ENCODE peak calls at places on chromosomes 12 and 14, in five cellular contexts. One of them, this sample, is unnamed.

GRCh38 chr14:54312166-54312801 is 84.5 kb upstream of the CDKN3 start:
- DNase-seq in iPS-NIHi11: peak; percentile 34
- DNase-seq in hippocampal formation: no peak
- DNase-seq in choroid plexus epithelial cell: peak; percentile 94
- DNase-seq in substantia nigra: no peak
- DNase-seq in this sample: peak; percentile 93

GRCh38 chr12:31390991-31391390 is 65.0 kb upstream of the SINHCAF start:
- DNase-seq in iPS-NIHi11: no peak
- DNase-seq in hippocampal formation: no peak
- DNase-seq in choroid plexus epithelial cell: no peak
- DNase-seq in substantia nigra: no peak
- DNase-seq in this sample: no peak

GRCh38 chr12:117098071-117098360 is 1.2 kb downstream of the TESC start:
- DNase-seq in iPS-NIHi11: no peak
- DNase-seq in hippocampal formation: no peak
- DNase-seq in choroid plexus epithelial cell: no peak
- DNase-seq in substantia nigra: no peak
- DNase-seq in this sample: no peak

GRCh38 chr14:20998674-20999366 is at the start of gene SLC39A2:
- DNase-seq in iPS-NIHi11: peak; percentile 76
- DNase-seq in hippocampal formation: no peak
- DNase-seq in choroid plexus epithelial cell: peak; percentile 92
- DNase-seq in substantia nigra: no peak
- DNase-seq in this sample: peak; percentile 57

GRCh38 chr14:90970167-90970600 is 90.3 kb downstream of the RPS6KA5 start:
- DNase-seq in iPS-NIHi11: no peak
- DNase-seq in hippocampal formation: no peak
- DNase-seq in choroid plexus epithelial cell: peak; percentile 24
- DNase-seq in substantia nigra: no peak
- DNase-seq in this sample: peak; percentile 35

GRCh38 chr12:50545783-50546182 is 41.0 kb downstream of the DIP2B start:
- DNase-seq in iPS-NIHi11: no peak
- DNase-seq in hippocampal formation: no peak
- DNase-seq in choroid plexus epithelial cell: no peak
- DNase-seq in substantia nigra: no peak
- DNase-seq in this sample: peak; percentile 39

GRCh38 chr12:89762498-89763170 is 54.0 kb upstream of the ATP2B1 start:
- DNase-seq in iPS-NIHi11: no peak
- DNase-seq in hippocampal formation: no peak
- DNase-seq in choroid plexus epithelial cell: no peak
- DNase-seq in substantia nigra: no peak
- DNase-seq in this sample: no peak

GRCh38 chr12:9646794-9647622 is 22.5 kb upstream of the CLEC2D start:
- DNase-seq in iPS-NIHi11: no peak
- DNase-seq in hippocampal formation: no peak
- DNase-seq in choroid plexus epithelial cell: peak; percentile 48
- DNase-seq in substantia nigra: no peak
- DNase-seq in this sample: peak; percentile 82

GRCh38 chr12:132551271-132552120 is 58.9 kb downstream of the LRCOL1 start:
- DNase-seq in iPS-NIHi11: no peak
- DNase-seq in hippocampal formation: no peak
- DNase-seq in choroid plexus epithelial cell: no peak
- DNase-seq in substantia nigra: no peak
- DNase-seq in this sample: no peak

GRCh38 chr12:88245905-88246304 is 103.8 kb downstream of the TMTC3 start:
- DNase-seq in iPS-NIHi11: no peak
- DNase-seq in hippocampal formation: no peak
- DNase-seq in choroid plexus epithelial cell: no peak
- DNase-seq in substantia nigra: no peak
- DNase-seq in this sample: no peak

GRCh38 chr14:103057028-103057371 is 349 bp downstream of the CDC42BPB start:
- DNase-seq in iPS-NIHi11: no peak
- DNase-seq in hippocampal formation: no peak
- DNase-seq in choroid plexus epithelial cell: peak; percentile 40
- DNase-seq in substantia nigra: no peak
- DNase-seq in this sample: peak; percentile 38

GRCh38 chr12:91423336-91424050 is 240.9 kb upstream of the DCN start:
- DNase-seq in iPS-NIHi11: no peak
- DNase-seq in hippocampal formation: no peak
- DNase-seq in choroid plexus epithelial cell: no peak
- DNase-seq in substantia nigra: no peak
- DNase-seq in this sample: no peak

GRCh38 chr12:78209851-78210493 is 379.3 kb downstream of the NAV3 start:
- DNase-seq in iPS-NIHi11: no peak
- DNase-seq in hippocampal formation: peak; percentile 59
- DNase-seq in choroid plexus epithelial cell: peak; percentile 52
- DNase-seq in substantia nigra: no peak
- DNase-seq in this sample: peak; percentile 28

GRCh38 chr14:104342435-104343293 is 204.3 kb downstream of the KIF26A start:
- DNase-seq in iPS-NIHi11: peak; percentile 83
- DNase-seq in hippocampal formation: no peak
- DNase-seq in choroid plexus epithelial cell: no peak
- DNase-seq in substantia nigra: no peak
- DNase-seq in this sample: no peak

GRCh38 chr14:62745496-62745895 is 299.8 kb downstream of the KCNH5 start:
- DNase-seq in iPS-NIHi11: no peak
- DNase-seq in hippocampal formation: no peak
- DNase-seq in choroid plexus epithelial cell: no peak
- DNase-seq in substantia nigra: no peak
- DNase-seq in this sample: peak; percentile 10

GRCh38 chr12:53320352-53321195 is 836 bp downstream of the AAAS start:
- DNase-seq in iPS-NIHi11: no peak
- DNase-seq in hippocampal formation: no peak
- DNase-seq in choroid plexus epithelial cell: peak; percentile 56
- DNase-seq in substantia nigra: no peak
- DNase-seq in this sample: no peak

GRCh38 chr12:95700316-95700785 is 90.2 kb downstream of the NTN4 start:
- DNase-seq in iPS-NIHi11: no peak
- DNase-seq in hippocampal formation: no peak
- DNase-seq in choroid plexus epithelial cell: peak; percentile 91
- DNase-seq in substantia nigra: no peak
- DNase-seq in this sample: peak; percentile 47

GRCh38 chr14:99320105-99320572 is 48.1 kb upstream of the BCL11B start:
- DNase-seq in iPS-NIHi11: peak; percentile 91
- DNase-seq in hippocampal formation: no peak
- DNase-seq in choroid plexus epithelial cell: peak; percentile 10
- DNase-seq in substantia nigra: no peak
- DNase-seq in this sample: no peak

GRCh38 chr12:123055281-123055766 is 74.8 kb downstream of the ARL6IP4 start:
- DNase-seq in iPS-NIHi11: no peak
- DNase-seq in hippocampal formation: no peak
- DNase-seq in choroid plexus epithelial cell: peak; percentile 13
- DNase-seq in substantia nigra: no peak
- DNase-seq in this sample: no peak

GRCh38 chr14:99325016-99325415 is 53.0 kb upstream of the BCL11B start:
- DNase-seq in iPS-NIHi11: no peak
- DNase-seq in hippocampal formation: no peak
- DNase-seq in choroid plexus epithelial cell: no peak
- DNase-seq in substantia nigra: no peak
- DNase-seq in this sample: no peak

GRCh38 chr14:61524211-61524806 is 171.0 kb upstream of the HIF1A start:
- DNase-seq in iPS-NIHi11: no peak
- DNase-seq in hippocampal formation: no peak
- DNase-seq in choroid plexus epithelial cell: peak; percentile 81
- DNase-seq in substantia nigra: no peak
- DNase-seq in this sample: peak; percentile 88